ENCODE peak calls at places on chromosome 20, in six cellular contexts. U is H1, H is IMR-90, B is mesendoderm, O is mesenchymal stem cell, Z is trophoblast cell. V is an unnamed sample.

GRCh38 chr20:10848810-10849370 is 175.1 kb upstream of the JAG1 start:
- DNase-seq in U (no peak), H (peak), B (peak), O (peak), Z (peak), V (peak)

GRCh38 chr20:43448748-43449535 is 8.8 kb upstream of the SRSF6 start:
- DNase-seq in U (peak), H (peak), B (peak), O (peak), Z (peak), V (peak)

GRCh38 chr20:37522258-37523011 is 1.4 kb downstream of the NNAT start:
- DNase-seq in U (peak), H (peak), B (peak), O (peak), Z (peak), V (no peak)

GRCh38 chr20:21315138-21315537 is 12.0 kb downstream of the XRN2 start:
- DNase-seq in U (no peak), H (peak), B (no peak), O (peak), Z (peak), V (no peak)

GRCh38 chr20:945841-946240 is 29.7 kb upstream of the ANGPT4 start:
- DNase-seq in U (no peak), H (no peak), B (no peak), O (no peak), Z (no peak), V (no peak)

GRCh38 chr20:9699181-9699580 is 139.7 kb downstream of the PAK5 start:
- DNase-seq in U (no peak), H (peak), B (peak), O (no peak), Z (peak), V (no peak)

GRCh38 chr20:25250508-25250907 is 2.6 kb downstream of the PYGB start:
- DNase-seq in U (no peak), H (peak), B (no peak), O (no peak), Z (no peak), V (no peak)

GRCh38 chr20:50252715-50253500 is 62.3 kb downstream of the CEBPB start:
- DNase-seq in U (no peak), H (no peak), B (no peak), O (no peak), Z (peak), V (no peak)

GRCh38 chr20:34943808-34944568 is 11.6 kb downstream of the GSS start:
- DNase-seq in U (no peak), H (peak), B (no peak), O (no peak), Z (no peak), V (no peak)

GRCh38 chr20:25539742-25540201 is 45.6 kb downstream of the NINL start:
- DNase-seq in U (no peak), H (peak), B (no peak), O (no peak), Z (no peak), V (no peak)

GRCh38 chr20:52219441-52219840 is 27.9 kb upstream of the ZFP64 start:
- DNase-seq in U (no peak), H (peak), B (peak), O (peak), Z (peak), V (no peak)

GRCh38 chr20:63097336-63097831 is 90.6 kb upstream of the BHLHE23 start:
- DNase-seq in U (peak), H (no peak), B (no peak), O (no peak), Z (no peak), V (no peak)

GRCh38 chr20:64035933-64036345 is at the start of gene C20orf204:
- DNase-seq in U (no peak), H (no peak), B (peak), O (no peak), Z (no peak), V (no peak)

GRCh38 chr20:63167026-63167917 is 48.7 kb downstream of the YTHDF1 start:
- DNase-seq in U (no peak), H (no peak), B (peak), O (no peak), Z (no peak), V (no peak)

GRCh38 chr20:57680934-57681914 is 28.6 kb downstream of the PMEPA1 start:
- DNase-seq in U (no peak), H (no peak), B (no peak), O (no peak), Z (peak), V (no peak)

GRCh38 chr20:36885355-36885754 is 9.4 kb downstream of the TLDC2 start:
- DNase-seq in U (no peak), H (no peak), B (peak), O (peak), Z (peak), V (no peak)

GRCh38 chr20:38272398-38272797 is 11.9 kb upstream of the KIAA1755 start:
- DNase-seq in U (no peak), H (peak), B (no peak), O (peak), Z (peak), V (no peak)

GRCh38 chr20:62453186-62453808 is 22.5 kb downstream of the GATA5 start:
- DNase-seq in U (no peak), H (no peak), B (no peak), O (no peak), Z (no peak), V (no peak)

GRCh38 chr20:49701313-49701731 is 12.4 kb downstream of the B4GALT5 start:
- DNase-seq in U (no peak), H (peak), B (no peak), O (no peak), Z (no peak), V (no peak)

GRCh38 chr20:828987-829386 is 4.5 kb upstream of the FAM110A start:
- DNase-seq in U (no peak), H (no peak), B (no peak), O (no peak), Z (peak), V (no peak)

GRCh38 chr20:53786071-53786444 is 192.4 kb upstream of the ZNF217 start:
- DNase-seq in U (no peak), H (no peak), B (no peak), O (no peak), Z (peak), V (no peak)

GRCh38 chr20:35146299-35146921 is 726 bp downstream of the EDEM2 start:
- DNase-seq in U (no peak), H (no peak), B (peak), O (peak), Z (peak), V (no peak)

GRCh38 chr20:35432430-35432735 is 5.6 kb downstream of the GDF5 start:
- DNase-seq in U (no peak), H (no peak), B (no peak), O (no peak), Z (no peak), V (no peak)

GRCh38 chr20:33910056-33910455 is 83.7 kb upstream of the RALY start:
- DNase-seq in U (no peak), H (peak), B (no peak), O (peak), Z (no peak), V (no peak)

GRCh38 chr20:53559816-53560215 is 33.8 kb downstream of the ZNF217 start:
- DNase-seq in U (no peak), H (peak), B (no peak), O (no peak), Z (no peak), V (no peak)

GRCh38 chr20:63472159-63472811 is at the start of gene KCNQ2:
- DNase-seq in U (no peak), H (no peak), B (peak), O (no peak), Z (no peak), V (no peak)

GRCh38 chr20:37273988-37274387 is 12.4 kb upstream of the GHRH start:
- DNase-seq in U (no peak), H (no peak), B (no peak), O (no peak), Z (no peak), V (no peak)

GRCh38 chr20:50546729-50547314 is 36.6 kb downstream of the PTPN1 start:
- DNase-seq in U (no peak), H (no peak), B (no peak), O (peak), Z (no peak), V (no peak)

GRCh38 chr20:52747736-52748135 is 224.4 kb upstream of the TSHZ2 start:
- DNase-seq in U (no peak), H (no peak), B (peak), O (peak), Z (no peak), V (peak)

GRCh38 chr20:56978475-56978874 is 288.0 kb downstream of the BMP7 start:
- DNase-seq in U (no peak), H (no peak), B (no peak), O (no peak), Z (no peak), V (no peak)

GRCh38 chr20:1840865-1841553 is 54.2 kb upstream of the SIRPA start:
- DNase-seq in U (no peak), H (peak), B (peak), O (no peak), Z (no peak), V (no peak)

DNA sequence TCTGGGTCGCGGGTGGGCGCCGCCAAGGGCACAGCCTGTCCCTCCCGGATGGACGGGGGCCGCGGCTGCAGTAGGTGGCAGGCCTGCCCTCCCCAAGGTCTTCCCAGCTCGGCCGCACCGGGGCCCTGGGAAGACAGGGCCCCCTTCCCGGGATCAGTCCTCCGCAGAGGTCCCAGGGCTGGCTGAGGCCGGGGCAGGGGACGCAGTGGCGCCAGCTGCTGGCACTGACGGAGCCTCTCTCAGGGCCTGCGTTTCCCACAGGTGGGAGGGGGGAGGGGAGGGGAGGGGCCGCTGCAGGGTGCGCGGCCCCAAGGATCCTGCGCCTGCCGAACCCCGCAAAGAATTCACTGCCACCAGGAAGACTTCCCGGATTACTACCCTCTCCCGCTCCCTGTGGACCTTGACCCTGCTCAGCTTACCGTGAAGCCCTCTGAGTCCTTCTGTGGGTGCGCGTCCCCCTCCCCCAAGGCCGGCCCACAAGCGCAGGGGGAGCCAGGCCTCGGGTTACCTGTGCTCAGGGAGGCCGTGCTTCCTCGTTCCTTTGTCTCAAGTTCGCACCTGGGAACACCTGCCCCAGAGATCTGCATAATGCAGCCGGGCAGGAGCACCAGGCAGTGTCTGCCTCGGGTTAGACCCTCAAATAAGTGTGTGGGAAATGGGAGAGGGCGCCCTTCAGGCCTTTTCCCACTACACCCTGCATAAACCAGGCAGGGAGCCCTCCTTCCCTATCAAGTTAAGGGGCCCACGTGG is 5.1 kb downstream of the LZTS3 start:
- DNase-seq in U (peak), H (no peak), B (peak), O (no peak), Z (peak), V (no peak)
- H3K4ac ChIP-seq in U (peak), H (no peak), B (no peak), O (no peak), Z (no peak), V (no peak)

DNA sequence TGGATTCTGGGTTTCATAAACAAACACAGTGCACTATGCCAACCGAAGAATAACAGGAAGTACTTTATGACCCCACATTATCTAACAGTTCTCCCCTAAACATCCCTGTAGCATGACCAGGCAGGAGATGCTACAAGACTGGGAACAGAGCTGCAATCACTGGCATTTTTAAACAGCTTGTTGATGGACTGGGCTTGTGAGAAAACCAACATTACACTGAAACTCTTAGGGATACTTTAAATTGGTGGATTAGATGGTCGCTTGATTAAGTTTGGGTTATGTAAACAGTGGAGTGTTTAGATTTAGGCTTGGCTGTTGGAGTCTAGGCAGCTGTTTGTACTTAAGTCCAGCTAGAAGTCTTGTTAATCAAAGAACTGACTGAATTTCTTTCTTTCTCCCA is 234.2 kb upstream of the BMP2 start:
- DNase-seq in U (no peak), H (peak), B (no peak), O (peak), Z (no peak), V (no peak)
- H3K4me3 ChIP-seq in U (no peak), H (peak), B (no peak), O (no peak), Z (no peak), V (no peak)

GRCh38 chr20:17944854-17945474 is 23.6 kb downstream of the SNX5 start:
- DNase-seq in U (no peak), H (no peak), B (no peak), O (no peak), Z (no peak), V (no peak)

GRCh38 chr20:17941087-17941825 is 27.3 kb downstream of the SNX5 start:
- DNase-seq in U (no peak), H (no peak), B (no peak), O (no peak), Z (no peak), V (no peak)

GRCh38 chr20:17941826-17942196 is 26.8 kb downstream of the SNX5 start:
- DNase-seq in U (no peak), H (no peak), B (no peak), O (no peak), Z (no peak), V (no peak)

GRCh38 chr20:17946040-17946439 is 22.6 kb downstream of the SNX5 start:
- DNase-seq in U (no peak), H (no peak), B (no peak), O (no peak), Z (no peak), V (no peak)

GRCh38 chr20:17943343-17943742 is 25.3 kb downstream of the SNX5 start:
- DNase-seq in U (no peak), H (no peak), B (no peak), O (no peak), Z (no peak), V (no peak)
- H3K4ac ChIP-seq in U (no peak), H (no peak), B (no peak), O (no peak), Z (no peak), V (no peak)

DNA sequence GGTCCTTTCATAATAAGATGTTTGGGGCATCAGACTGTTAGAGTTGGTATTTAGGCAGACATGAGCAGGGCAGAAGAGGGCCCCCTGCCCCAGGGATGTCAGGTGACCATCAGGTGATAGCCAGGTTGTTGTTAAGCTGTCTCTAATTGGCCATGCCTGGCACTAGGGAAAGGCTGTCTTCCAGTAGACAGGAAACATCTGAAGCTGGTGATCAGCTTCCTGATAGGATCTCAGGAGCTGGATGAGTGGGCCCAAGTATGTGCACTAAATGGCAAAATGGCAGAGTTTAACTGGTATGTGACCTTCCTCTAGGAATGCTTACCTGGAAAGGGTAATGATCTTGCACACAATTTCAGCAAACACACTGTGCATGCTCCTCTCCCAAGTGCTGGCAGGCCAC is 190.7 kb downstream of the CDH26 start:
- DNase-seq in U (no peak), H (no peak), B (no peak), O (no peak), Z (no peak), V (no peak)
- H3K4me3 ChIP-seq in U (no peak), H (no peak), B (no peak), O (no peak), Z (no peak), V (no peak)

GRCh38 chr20:47357296-47358051 is 975 bp upstream of the ZMYND8 start:
- DNase-seq in U (peak), H (peak), B (peak), O (peak), Z (peak), V (no peak)
- H3K4ac ChIP-seq in U (peak), H (peak), B (peak), O (peak), Z (peak), V (peak)

GRCh38 chr20:23614163-23614562 is 8.4 kb upstream of the CST9 start:
- DNase-seq in U (peak), H (no peak), B (no peak), O (no peak), Z (no peak), V (no peak)
- H3K4me3 ChIP-seq in U (no peak), H (no peak), B (no peak), O (no peak), Z (no peak), V (no peak)

GRCh38 chr20:19690462-19690861 is 67.6 kb upstream of the RIN2 start:
- DNase-seq in U (no peak), H (peak), B (peak), O (no peak), Z (no peak), V (no peak)

GRCh38 chr20:19691125-19691524 is 66.9 kb upstream of the RIN2 start:
- DNase-seq in U (no peak), H (no peak), B (no peak), O (no peak), Z (no peak), V (no peak)

GRCh38 chr20:19693508-19693907 is 64.5 kb upstream of the RIN2 start:
- DNase-seq in U (no peak), H (no peak), B (no peak), O (no peak), Z (no peak), V (no peak)

GRCh38 chr20:19692685-19693119 is 65.4 kb upstream of the RIN2 start:
- DNase-seq in U (peak), H (peak), B (peak), O (peak), Z (peak), V (peak)

GRCh38 chr20:19692100-19692499 is 66.0 kb upstream of the RIN2 start:
- DNase-seq in U (no peak), H (peak), B (no peak), O (no peak), Z (no peak), V (no peak)
- H3K4ac ChIP-seq in U (no peak), H (peak), B (no peak), O (no peak), Z (no peak), V (no peak)

DNA sequence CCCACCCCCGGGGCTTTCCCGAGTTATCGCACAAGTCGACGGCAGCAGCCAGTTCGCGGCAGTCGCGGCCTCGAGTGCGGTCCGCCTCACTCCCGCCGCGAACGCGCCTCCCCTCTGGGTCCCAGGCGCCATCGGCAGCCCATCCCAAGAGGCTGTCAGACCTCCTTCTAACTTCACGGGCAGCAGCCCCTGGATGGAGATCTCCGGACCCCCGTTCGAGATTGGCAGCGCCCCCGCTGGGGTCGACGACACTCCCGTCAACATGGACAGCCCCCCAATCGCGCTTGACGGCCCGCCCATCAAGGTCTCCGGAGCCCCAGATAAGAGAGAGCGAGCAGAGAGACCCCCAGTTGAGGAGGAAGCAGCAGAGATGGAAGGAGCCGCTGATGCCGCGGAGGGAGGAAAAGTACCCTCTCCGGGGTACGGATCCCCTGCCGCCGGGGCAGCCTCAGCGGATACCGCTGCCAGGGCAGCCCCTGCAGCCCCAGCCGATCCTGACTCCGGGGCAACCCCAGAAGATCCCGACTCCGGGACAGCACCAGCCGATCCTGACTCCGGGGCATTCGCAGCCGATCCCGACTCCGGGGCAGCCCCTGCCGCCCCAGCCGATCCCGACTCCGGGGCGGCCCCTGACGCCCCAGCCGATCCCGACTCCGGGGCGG is 1.6 kb downstream of the GNAS start:
- DNase-seq in U (no peak), H (no peak), B (no peak), O (no peak), Z (no peak), V (no peak)
- H3K4me3 ChIP-seq in U (peak), H (no peak), B (no peak), O (no peak), Z (no peak), V (no peak)

GRCh38 chr20:19866070-19866469 is 108.0 kb downstream of the RIN2 start:
- DNase-seq in U (no peak), H (no peak), B (no peak), O (no peak), Z (no peak), V (no peak)
- H3K4ac ChIP-seq in U (no peak), H (no peak), B (no peak), O (no peak), Z (no peak), V (no peak)

V was measured in neuronal stem cell.